ENCODE peak calls at places on chromosome 15, in six cellular contexts. D is sigmoid colon; F is activated CD4-positive, alpha-beta T cell treated with anti-CD3 and anti-CD28 coated beads for 1 hour; V is neural progenitor cell; U is astrocyte of the cerebellum; W is SW480. M is an unnamed sample.

GRCh38 chr15:79978694-79979519 is 7.9 kb upstream of the BCL2A1 start:
- DNase-seq in D (no peak), F (no peak), V (no peak), U (no peak), W (no peak), M (peak)

GRCh38 chr15:80087104-80087503 is 27.6 kb downstream of the ZFAND6 start:
- DNase-seq in D (no peak), F (no peak), V (no peak), U (no peak), W (no peak), M (no peak)

GRCh38 chr15:84598250-84598649 is 2.6 kb upstream of the ZSCAN2 start:
- DNase-seq in D (no peak), F (no peak), V (peak), U (no peak), W (no peak), M (no peak)

GRCh38 chr15:56640127-56640526 is 93.2 kb downstream of the ZNF280D start:
- DNase-seq in D (no peak), F (no peak), V (peak), U (no peak), W (no peak), M (no peak)

GRCh38 chr15:56411122-56411749 is 46.0 kb downstream of the TEX9 start:
- DNase-seq in D (no peak), F (no peak), V (no peak), U (no peak), W (no peak), M (no peak)

GRCh38 chr15:67133026-67133425 is 67.6 kb downstream of the SMAD3 start:
- DNase-seq in D (peak), F (no peak), V (no peak), U (no peak), W (no peak), M (no peak)

GRCh38 chr15:73078722-73079121 is 26.5 kb downstream of the NEO1 start:
- DNase-seq in D (no peak), F (no peak), V (peak), U (peak), W (peak), M (no peak)

GRCh38 chr15:74214324-74215021 is 11.9 kb upstream of the STRA6 start:
- DNase-seq in D (no peak), F (no peak), V (no peak), U (no peak), W (no peak), M (no peak)

GRCh38 chr15:55917881-55918296 is 75.5 kb downstream of the NEDD4 start:
- DNase-seq in D (no peak), F (no peak), V (peak), U (peak), W (peak), M (no peak)

GRCh38 chr15:90315276-90315982 is 36.7 kb upstream of the ZNF774 start:
- DNase-seq in D (peak), F (no peak), V (no peak), U (peak), W (no peak), M (no peak)

GRCh38 chr15:50250789-50251394 is 14.6 kb downstream of the HDC start:
- DNase-seq in D (no peak), F (no peak), V (no peak), U (no peak), W (no peak), M (no peak)

GRCh38 chr15:33043636-33044035 is 150.9 kb downstream of the FMN1 start:
- DNase-seq in D (no peak), F (no peak), V (no peak), U (no peak), W (no peak), M (no peak)

GRCh38 chr15:64989331-64990167 is at the start of gene SPG21:
- DNase-seq in D (peak), F (peak), V (peak), U (peak), W (peak), M (peak)

GRCh38 chr15:91559066-91559465 is 294.4 kb upstream of the SLCO3A1 start:
- DNase-seq in D (no peak), F (no peak), V (no peak), U (no peak), W (peak), M (no peak)

GRCh38 chr15:93088200-93088980 is 621 bp downstream of the RGMA start:
- DNase-seq in D (peak), F (no peak), V (peak), U (no peak), W (peak), M (no peak)

GRCh38 chr15:31147456-31147855 is 45.9 kb upstream of the TRPM1 start:
- DNase-seq in D (no peak), F (no peak), V (no peak), U (no peak), W (no peak), M (no peak)

M was measured in activated B cell treated with CpG ODN at 0.5 μM for 24 hours.